ENCODE peak calls at places on chromosomes 1 and 21, in nine cellular contexts. B is B cell, J is body of pancreas, M is stomach, S is fibroblast of mammary gland, U is fibroblast of pulmonary artery, R is SK-N-SH, Q is endodermal cell, G is neural progenitor cell. A is an unnamed sample.

GRCh38 chr1:154729031-154729442 is 121.1 kb upstream of the ADAR start:
- DNase-seq in B (no peak), J (no peak), M (no peak), S (peak; percentile 73), U (peak; percentile 62), R (no peak), Q (no peak), G (no peak), A (no peak)

GRCh38 chr1:110210604-110211502 is 739 bp downstream of the KCNC4 start:
- DNase-seq in B (peak; percentile 66), J (peak; percentile 60), M (peak; percentile 57), S (no peak), U (no peak), R (peak; percentile 80), Q (peak; percentile 82), G (peak; percentile 77), A (no peak)

GRCh38 chr1:177442580-177442979 is 271.8 kb downstream of the BRINP2 start:
- DNase-seq in B (no peak), J (no peak), M (no peak), S (no peak), U (no peak), R (no peak), Q (no peak), G (no peak), A (no peak)

GRCh38 chr1:156090822-156091188 is 8.5 kb upstream of the MEX3A start:
- DNase-seq in B (peak; percentile 90), J (peak; percentile 92), M (peak; percentile 94), S (peak; percentile 78), U (peak; percentile 84), R (peak; percentile 80), Q (peak; percentile 97), G (peak; percentile 92), A (peak; percentile 78)

GRCh38 chr1:55522982-55523381 is 307.8 kb upstream of the USP24 start:
- DNase-seq in B (no peak), J (no peak), M (no peak), S (no peak), U (no peak), R (no peak), Q (no peak), G (no peak), A (no peak)

GRCh38 chr1:232476538-232476950 is 153.4 kb downstream of the SIPA1L2 start:
- DNase-seq in B (no peak), J (no peak), M (no peak), S (peak; percentile 27), U (peak; percentile 39), R (no peak), Q (no peak), G (no peak), A (no peak)

GRCh38 chr1:148435406-148435805 is 47.7 kb downstream of the PPIAL4G start:
- DNase-seq in B (no peak), J (no peak), M (no peak), S (no peak), U (no peak), R (no peak), Q (no peak), G (no peak), A (no peak)

GRCh38 chr1:22341791-22342605 is 109.7 kb upstream of the ZBTB40 start:
- DNase-seq in B (no peak), J (peak; percentile 51), M (no peak), S (peak; percentile 27), U (peak; percentile 36), R (peak; percentile 84), Q (peak; percentile 85), G (no peak), A (no peak)

GRCh38 chr1:172723251-172723650 is 64.3 kb downstream of the FASLG start:
- DNase-seq in B (no peak), J (no peak), M (no peak), S (peak; percentile 11), U (peak; percentile 27), R (no peak), Q (no peak), G (no peak), A (no peak)

GRCh38 chr1:111690306-111690617 is 48.9 kb downstream of the INKA2 start:
- DNase-seq in B (no peak), J (peak; percentile 73), M (peak; percentile 37), S (peak; percentile 84), U (peak; percentile 92), R (peak; percentile 15), Q (no peak), G (no peak), A (no peak)

GRCh38 chr1:184028854-184029623 is 8.5 kb downstream of the COLGALT2 start:
- DNase-seq in B (no peak), J (peak; percentile 52), M (no peak), S (no peak), U (no peak), R (peak; percentile 9), Q (no peak), G (no peak), A (no peak)

GRCh38 chr1:40703316-40703715 is 11.8 kb downstream of the NFYC start:
- DNase-seq in B (no peak), J (no peak), M (no peak), S (peak; percentile 93), U (peak; percentile 80), R (no peak), Q (no peak), G (no peak), A (no peak)

GRCh38 chr1:236686815-236687160 is 489 bp downstream of the ACTN2 start:
- DNase-seq in B (no peak), J (no peak), M (no peak), S (no peak), U (no peak), R (no peak), Q (peak; percentile 64), G (peak; percentile 13), A (no peak)

GRCh38 chr21:32308696-32309095 is 10.0 kb downstream of the MRAP start:
- DNase-seq in B (no peak), J (no peak), M (no peak), S (no peak), U (no peak), R (no peak), Q (no peak), G (no peak), A (no peak)

GRCh38 chr1:182084487-182085316 is 23.2 kb upstream of the ZNF648 start:
- DNase-seq in B (peak; percentile 53), J (peak; percentile 89), M (peak; percentile 93), S (peak; percentile 75), U (peak; percentile 72), R (peak; percentile 81), Q (peak; percentile 98), G (peak; percentile 90), A (peak; percentile 84)

GRCh38 chr1:185241127-185241526 is 75.9 kb downstream of the IVNS1ABP start:
- DNase-seq in B (no peak), J (no peak), M (no peak), S (no peak), U (no peak), R (no peak), Q (no peak), G (peak; percentile 4), A (no peak)

GRCh38 chr1:185232874-185233273 is 75.9 kb downstream of the SWT1 start:
- DNase-seq in B (no peak), J (no peak), M (no peak), S (no peak), U (no peak), R (no peak), Q (no peak), G (no peak), A (no peak)

GRCh38 chr1:185244015-185244747 is 72.9 kb downstream of the IVNS1ABP start:
- DNase-seq in B (no peak), J (no peak), M (no peak), S (peak; percentile 89), U (peak; percentile 61), R (no peak), Q (no peak), G (no peak), A (peak; percentile 52)

GRCh38 chr1:185239861-185240260 is 77.2 kb downstream of the IVNS1ABP start:
- DNase-seq in B (no peak), J (no peak), M (no peak), S (no peak), U (no peak), R (no peak), Q (no peak), G (no peak), A (no peak)

GRCh38 chr1:185238447-185238846 is 78.6 kb downstream of the IVNS1ABP start:
- DNase-seq in B (no peak), J (no peak), M (no peak), S (peak; percentile 39), U (peak; percentile 47), R (no peak), Q (no peak), G (no peak), A (no peak)
- TF ChIP-seq CTCF in B (peak; percentile 31), J (peak; percentile 40), M (peak; percentile 19), S (peak; percentile 48), U (peak; percentile 58), R (peak; percentile 48), Q (peak; percentile 63), G (peak; percentile 23), A (peak; percentile 49)

GRCh38 chr1:228308628-228309547 is 97.7 kb downstream of the TRIM11 start:
- DNase-seq in B (no peak), J (peak; percentile 5), M (peak; percentile 14), S (no peak), U (no peak), R (peak; percentile 49), Q (peak; percentile 68), G (no peak), A (peak; percentile 38)
- TF ChIP-seq CTCF in B (no peak), J (no peak), M (no peak), S (no peak), U (no peak), R (no peak), Q (peak; percentile 65), G (peak; percentile 13), A (no peak)

GRCh38 chr1:59901770-59902388 is 24.7 kb downstream of the CYP2J2 start:
- DNase-seq in B (no peak), J (no peak), M (no peak), S (peak; percentile 26), U (peak; percentile 22), R (no peak), Q (no peak), G (no peak), A (no peak)

GRCh38 chr1:59908084-59908483 is 18.5 kb downstream of the CYP2J2 start:
- DNase-seq in B (no peak), J (no peak), M (no peak), S (no peak), U (no peak), R (no peak), Q (no peak), G (no peak), A (no peak)

GRCh38 chr1:59898927-59899326 is 27.6 kb downstream of the CYP2J2 start:
- DNase-seq in B (no peak), J (no peak), M (no peak), S (peak; percentile 8), U (peak; percentile 33), R (no peak), Q (no peak), G (no peak), A (no peak)

GRCh38 chr1:59900640-59901039 is 25.9 kb downstream of the CYP2J2 start:
- DNase-seq in B (no peak), J (no peak), M (no peak), S (peak; percentile 14), U (no peak), R (peak; percentile 7), Q (peak; percentile 77), G (peak; percentile 47), A (no peak)

GRCh38 chr1:59903136-59903754 is 23.3 kb downstream of the CYP2J2 start:
- DNase-seq in B (no peak), J (peak; percentile 42), M (no peak), S (peak; percentile 25), U (peak; percentile 18), R (peak; percentile 61), Q (peak; percentile 77), G (peak; percentile 44), A (no peak)
- TF ChIP-seq CTCF in B (peak; percentile 44), J (peak; percentile 56), M (no peak), S (peak; percentile 58), U (peak; percentile 56), R (peak; percentile 61), Q (peak; percentile 74), G (peak; percentile 64), A (peak; percentile 64)

GRCh38 chr1:229714964-229715603 is 89.0 kb downstream of the URB2 start:
- DNase-seq in B (peak; percentile 59), J (peak; percentile 90), M (peak; percentile 81), S (peak; percentile 31), U (peak; percentile 34), R (no peak), Q (peak; percentile 82), G (peak; percentile 16), A (no peak)
- TF ChIP-seq CTCF in B (peak; percentile 66), J (peak; percentile 79), M (peak; percentile 33), S (peak; percentile 31), U (peak; percentile 39), R (peak; percentile 63), Q (peak; percentile 54), G (peak; percentile 29), A (peak; percentile 37)